ENCODE peak calls at places on chromosomes 1 and 21, in five cellular contexts. One of them, this sample, is unnamed.

GRCh38 chr1:198495635-198496034 is 44.8 kb downstream of the ATP6V1G3 start:
- DNase-seq in AG09309: no peak
- DNase-seq in bronchial epithelial cell: no peak
- DNase-seq in A172: peak
- DNase-seq in astrocyte of the spinal cord: peak
- DNase-seq in this sample: no peak

GRCh38 chr1:14968251-14968812 is 185.2 kb upstream of the TMEM51 start:
- DNase-seq in AG09309: peak
- DNase-seq in bronchial epithelial cell: peak
- DNase-seq in A172: peak
- DNase-seq in astrocyte of the spinal cord: peak
- DNase-seq in this sample: peak

GRCh38 chr21:42306366-42307035 is 8.7 kb downstream of the TFF3 start:
- DNase-seq in AG09309: no peak
- DNase-seq in bronchial epithelial cell: no peak
- DNase-seq in A172: no peak
- DNase-seq in astrocyte of the spinal cord: no peak
- DNase-seq in this sample: no peak

GRCh38 chr1:158107926-158108325 is 72.8 kb upstream of the CD1D start:
- DNase-seq in AG09309: no peak
- DNase-seq in bronchial epithelial cell: no peak
- DNase-seq in A172: no peak
- DNase-seq in astrocyte of the spinal cord: no peak
- DNase-seq in this sample: no peak

GRCh38 chr1:231584117-231584516 is 42.5 kb upstream of the DISC1 start:
- DNase-seq in AG09309: peak
- DNase-seq in bronchial epithelial cell: peak
- DNase-seq in A172: peak
- DNase-seq in astrocyte of the spinal cord: peak
- DNase-seq in this sample: no peak

GRCh38 chr21:17783816-17784598 is 35.1 kb downstream of the C21orf91 start:
- DNase-seq in AG09309: no peak
- DNase-seq in bronchial epithelial cell: no peak
- DNase-seq in A172: no peak
- DNase-seq in astrocyte of the spinal cord: no peak
- DNase-seq in this sample: no peak

GRCh38 chr1:61083014-61083798 is 845 bp downstream of the NFIA start:
- DNase-seq in AG09309: no peak
- DNase-seq in bronchial epithelial cell: no peak
- DNase-seq in A172: no peak
- DNase-seq in astrocyte of the spinal cord: no peak
- DNase-seq in this sample: no peak

GRCh38 chr1:229196404-229197224 is 74.3 kb upstream of the RAB4A start:
- DNase-seq in AG09309: peak
- DNase-seq in bronchial epithelial cell: no peak
- DNase-seq in A172: no peak
- DNase-seq in astrocyte of the spinal cord: no peak
- DNase-seq in this sample: no peak

This sample was measured in HFF-Myc.